ENCODE peak calls at places on chromosome 12, in seven cellular contexts. V, C, D, M, O, R and P are unnamed samples.

GRCh38 chr12:105348561-105348960 is 18.1 kb downstream of the C12orf75 start:
- DNase-seq in V (no peak), C (no peak), D (no peak), M (no peak), O (no peak), R (no peak), P (no peak)

GRCh38 chr12:132665794-132666193 is 21.3 kb downstream of the POLE start:
- DNase-seq in V (no peak), C (no peak), D (no peak), M (no peak), O (no peak), R (no peak), P (no peak)

GRCh38 chr12:1830981-1831930 is 10.9 kb downstream of the LRTM2 start:
- DNase-seq in V (peak), C (peak), D (peak), M (peak), O (peak), R (no peak), P (peak)

GRCh38 chr12:27975222-27976136 is 2.9 kb upstream of the PTHLH start:
- DNase-seq in V (peak), C (no peak), D (no peak), M (no peak), O (peak), R (no peak), P (no peak)

GRCh38 chr12:591571-592505 is 71.4 kb downstream of the NINJ2 start:
- DNase-seq in V (peak), C (no peak), D (peak), M (no peak), O (no peak), R (no peak), P (no peak)

GRCh38 chr12:102063066-102063465 is 1.3 kb upstream of the WASHC3 start:
- DNase-seq in V (peak), C (no peak), D (no peak), M (no peak), O (peak), R (no peak), P (no peak)

GRCh38 chr12:14327717-14328116 is 37.8 kb upstream of the ATF7IP start:
- DNase-seq in V (no peak), C (no peak), D (no peak), M (peak), O (peak), R (no peak), P (no peak)

GRCh38 chr12:50936821-50937220 is 15.5 kb upstream of the HIGD1C start:
- DNase-seq in V (peak), C (no peak), D (no peak), M (no peak), O (no peak), R (no peak), P (no peak)

GRCh38 chr12:114447799-114448617 is 42.1 kb upstream of the TBX5 start:
- DNase-seq in V (no peak), C (no peak), D (no peak), M (no peak), O (no peak), R (no peak), P (no peak)

GRCh38 chr12:109781668-109782321 is 51.4 kb downstream of the TRPV4 start:
- DNase-seq in V (no peak), C (no peak), D (no peak), M (no peak), O (no peak), R (no peak), P (no peak)

GRCh38 chr12:3453266-3453862 is 37.6 kb upstream of the PRMT8 start:
- DNase-seq in V (no peak), C (no peak), D (no peak), M (no peak), O (no peak), R (no peak), P (no peak)

GRCh38 chr12:89390802-89391673 is 38.7 kb upstream of the DUSP6 start:
- DNase-seq in V (peak), C (no peak), D (no peak), M (peak), O (peak), R (no peak), P (no peak)

GRCh38 chr12:104055686-104056388 is 5.8 kb upstream of the GLT8D2 start:
- DNase-seq in V (no peak), C (peak), D (peak), M (peak), O (no peak), R (no peak), P (no peak)

GRCh38 chr12:126554599-126554998 is 1489.4 kb downstream of the AACS start:
- DNase-seq in V (no peak), C (no peak), D (no peak), M (no peak), O (no peak), R (no peak), P (no peak)

GRCh38 chr12:74349925-74350324 is 187.7 kb upstream of the ATXN7L3B start:
- DNase-seq in V (no peak), C (no peak), D (no peak), M (peak), O (peak), R (no peak), P (no peak)

GRCh38 chr12:6201199-6201608 is 1.0 kb downstream of the CD9 start:
- DNase-seq in V (no peak), C (no peak), D (no peak), M (no peak), O (no peak), R (no peak), P (no peak)

GRCh38 chr12:50527086-50527726 is 22.4 kb downstream of the DIP2B start:
- DNase-seq in V (no peak), C (no peak), D (no peak), M (no peak), O (no peak), R (no peak), P (no peak)

GRCh38 chr12:47794679-47795078 is 21.6 kb downstream of the SLC48A1 start:
- DNase-seq in V (no peak), C (no peak), D (no peak), M (no peak), O (no peak), R (no peak), P (no peak)

GRCh38 chr12:97425380-97425779 is 37.2 kb upstream of the RMST start:
- DNase-seq in V (no peak), C (no peak), D (no peak), M (no peak), O (no peak), R (no peak), P (no peak)

GRCh38 chr12:9391751-9392240 is 183.6 kb upstream of the PZP start:
- DNase-seq in V (no peak), C (no peak), D (no peak), M (no peak), O (no peak), R (no peak), P (no peak)

GRCh38 chr12:12357697-12358476 is 1.0 kb downstream of the BORCS5 start:
- DNase-seq in V (peak), C (no peak), D (no peak), M (peak), O (no peak), R (no peak), P (peak)

GRCh38 chr12:2675776-2676175 is 119.0 kb upstream of the FKBP4 start:
- DNase-seq in V (no peak), C (no peak), D (no peak), M (no peak), O (no peak), R (no peak), P (no peak)

DNA sequence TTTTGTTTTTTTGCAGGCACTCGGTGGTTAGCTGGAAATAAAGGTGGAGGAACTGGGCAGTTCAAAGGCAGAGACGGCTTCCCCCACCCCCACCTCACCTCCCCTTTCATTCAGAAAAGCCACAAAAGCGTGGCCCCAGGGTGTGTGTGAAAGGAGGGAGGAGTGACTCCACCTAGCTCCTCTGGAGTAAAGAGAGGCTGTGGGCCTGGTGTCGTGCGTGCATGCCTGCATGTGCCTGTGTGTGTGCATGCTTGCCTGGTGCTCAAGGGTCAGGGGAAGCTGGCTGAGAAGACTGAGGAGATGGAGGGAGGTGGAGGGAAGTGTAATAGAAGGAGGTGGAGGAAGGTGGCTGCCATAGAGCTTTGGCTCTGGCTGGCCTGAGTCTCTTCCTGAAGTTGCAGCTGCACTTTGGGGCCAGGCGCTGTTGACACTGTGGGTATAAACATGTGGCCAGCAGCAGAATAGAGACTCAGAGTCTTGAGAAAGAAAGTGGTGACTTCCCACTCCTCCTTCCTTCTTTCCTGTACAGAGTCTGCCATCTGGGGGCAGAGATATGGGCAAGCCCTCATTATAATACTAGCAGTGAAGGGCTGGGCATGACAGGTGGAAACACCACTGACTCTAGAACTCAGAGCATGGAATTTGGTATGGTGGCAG is 36.9 kb upstream of the SINHCAF start:
- DNase-seq in V (peak), C (no peak), D (no peak), M (no peak), O (no peak), R (no peak), P (no peak)
- TF ChIP-seq CTCF in V (no peak), C (no peak), D (no peak), M (no peak), O (no peak), R (no peak), P (no peak)

DNA sequence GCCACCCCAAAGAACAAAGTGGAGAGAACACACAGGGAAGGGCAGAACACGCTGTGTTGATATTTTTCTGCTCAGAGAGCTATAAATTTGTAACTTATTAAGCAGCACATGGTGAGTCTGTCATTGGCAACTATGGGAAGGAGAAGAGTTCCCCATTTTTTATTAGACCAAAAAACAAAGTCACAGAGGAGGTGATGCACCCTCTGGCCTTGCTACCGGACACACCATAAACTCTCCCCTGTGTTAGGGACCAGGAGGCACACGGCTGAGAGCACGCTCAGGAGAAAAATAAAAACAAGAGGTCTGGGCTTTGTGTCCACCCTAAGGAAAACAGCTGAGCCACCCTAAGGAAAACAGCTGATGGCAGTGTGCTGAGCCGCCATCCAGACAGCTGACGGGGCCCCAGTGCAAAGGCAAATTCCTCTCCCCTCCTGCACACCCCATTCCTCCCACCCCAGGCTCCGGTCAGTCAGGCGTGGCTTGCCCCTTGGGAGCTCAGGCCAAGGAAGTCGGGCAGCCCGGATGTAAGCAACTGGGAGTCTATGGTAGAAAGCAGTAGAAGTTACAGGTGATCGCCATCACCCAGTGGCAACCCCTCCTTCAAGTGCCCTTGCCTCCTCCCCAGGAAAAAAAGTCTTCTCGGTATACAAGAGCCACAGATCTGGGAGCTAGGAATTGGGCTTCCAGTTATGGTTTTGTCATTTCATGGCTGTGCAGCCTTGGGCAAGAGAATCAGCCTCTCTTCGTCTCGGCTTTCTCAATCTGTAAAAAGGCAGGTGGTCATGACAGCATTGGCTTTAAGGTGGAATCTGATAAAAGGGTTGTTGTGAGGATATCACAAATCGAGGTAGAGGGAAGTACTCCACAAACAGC is 2.4 kb downstream of the PXN start:
- DNase-seq in V (no peak), C (no peak), D (peak), M (no peak), O (peak), R (no peak), P (no peak)
- H3K4me3 ChIP-seq in V (no peak), C (peak), D (peak), M (peak), O (peak), R (peak), P (peak)

DNA sequence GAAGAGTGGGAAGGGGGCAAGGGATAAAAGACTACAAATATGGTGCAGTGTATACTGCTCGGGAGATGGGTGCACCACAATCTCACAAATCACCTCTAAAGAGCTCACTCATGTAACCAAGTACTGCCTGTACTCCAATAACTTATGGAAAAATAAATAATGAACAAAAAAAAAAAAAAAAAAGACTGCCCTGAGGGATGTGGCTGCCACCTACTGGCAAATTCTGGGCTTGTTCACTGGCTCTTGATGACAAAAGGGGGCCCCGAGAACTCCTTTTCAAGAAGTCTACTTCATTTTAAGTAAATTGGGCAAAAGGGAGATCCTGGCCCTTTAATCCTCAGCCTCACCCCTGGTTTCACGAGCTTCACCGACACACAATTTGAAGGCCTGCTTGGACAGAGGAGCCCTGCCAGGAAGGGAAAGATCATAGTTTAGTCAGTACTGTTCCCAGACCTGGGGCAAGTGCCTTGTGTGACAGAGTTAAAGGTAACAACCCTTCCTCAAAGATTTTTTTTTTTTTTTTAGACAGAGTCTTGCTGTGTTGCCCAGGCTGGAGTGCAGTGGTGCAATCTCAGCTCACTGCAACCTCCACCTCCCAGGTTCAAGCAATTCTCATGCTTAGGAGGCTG is 26.1 kb upstream of the STAC3 start:
- DNase-seq in V (peak), C (no peak), D (no peak), M (peak), O (peak), R (no peak), P (no peak)
- TF ChIP-seq CTCF in V (peak), C (no peak), D (peak), M (peak), O (peak), R (no peak), P (peak)

DNA sequence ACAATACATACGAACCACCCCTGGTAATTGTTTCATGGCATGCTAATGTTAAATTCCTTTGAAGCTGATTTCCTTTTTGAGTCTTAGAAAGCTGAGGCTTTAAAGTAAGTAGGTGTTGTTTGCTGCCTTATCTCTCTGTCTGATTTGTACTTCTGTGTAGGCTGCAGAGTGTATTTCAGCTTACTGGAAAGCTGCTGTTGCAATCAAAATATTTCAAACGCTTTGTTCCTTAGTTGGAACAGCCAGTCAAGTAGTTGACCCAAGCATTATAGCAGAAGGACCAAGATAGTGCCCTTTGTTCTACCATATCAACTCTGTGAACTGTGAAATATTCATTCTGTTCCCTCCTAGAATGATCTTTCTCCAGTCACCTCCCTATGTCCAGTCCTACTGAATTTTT is 3.1 kb downstream of the PKP2 start:
- DNase-seq in V (no peak), C (no peak), D (no peak), M (no peak), O (peak), R (no peak), P (no peak)
- H3K4me3 ChIP-seq in V (no peak), C (no peak), D (peak), M (no peak), O (no peak), R (no peak), P (no peak)